ENCODE peak calls at places on chromosomes 7 and 10, in eight cellular contexts. C is heart left ventricle; Z is naive thymus-derived CD4-positive, alpha-beta T cell; X is cardiac muscle cell; T is sigmoid colon; N is NT2/D1; S is neuronal stem cell; Y is IMR-90. G is an unnamed sample. For H3K27me3 and H3K4me1, the result is how much of the 10 kb centered on the place peaks cover.

GRCh38 chr10:78964952-78965633 is 103.7 kb upstream of the ZMIZ1 start:
- DNase-seq in T (peak), X (peak), Z (no peak), C (no peak), S (peak), N (peak), Y (peak), G (peak)

GRCh38 chr10:90313548-90314325 is 544.1 kb downstream of the HTR7 start:
- DNase-seq in X (no peak), S (no peak), Z (no peak), C (no peak), N (no peak), Y (peak), T (no peak), G (no peak)

GRCh38 chr10:43692051-43692825 is 43.6 kb upstream of the ZNF32 start:
- DNase-seq in Y (peak), Z (no peak), X (peak), T (no peak), C (no peak), N (no peak), S (no peak), G (no peak)

GRCh38 chr7:140059288-140060242 is 3.2 kb downstream of the PARP12 start:
- DNase-seq in S (no peak), Z (peak), X (peak), C (peak), Y (peak), T (no peak), N (no peak), G (no peak)

GRCh38 chr10:35025916-35026315 is 64.2 kb downstream of the CUL2 start:
- DNase-seq in Z (no peak), Y (peak), N (no peak), S (no peak), C (no peak), X (peak), T (no peak), G (no peak)

GRCh38 chr7:16739863-16740622 is 13.5 kb upstream of the TSPAN13 start:
- DNase-seq in X (peak), N (no peak), S (no peak), Y (peak), Z (no peak), C (peak), T (no peak), G (no peak)

GRCh38 chr10:116878123-116878522 is 28.8 kb downstream of the ENO4 start:
- DNase-seq in Y (no peak), T (no peak), Z (no peak), C (no peak), N (no peak), X (no peak), S (no peak), G (no peak)

GRCh38 chr10:92354587-92354986 is 63.6 kb downstream of the MARCHF5 start:
- DNase-seq in X (no peak), Z (no peak), S (no peak), C (no peak), N (peak), T (no peak), Y (no peak), G (no peak)

GRCh38 chr7:80361948-80362347 is 149.9 kb downstream of the GNAT3 start:
- DNase-seq in C (no peak), Z (no peak), X (no peak), Y (no peak), N (no peak), T (no peak), S (no peak), G (no peak)

GRCh38 chr7:129853661-129854268 is 99.0 kb downstream of the UBE2H start:
- DNase-seq in Y (no peak), N (no peak), S (no peak), X (peak), Z (no peak), C (no peak), T (no peak), G (no peak)

GRCh38 chr10:13893926-13894325 is 307.2 kb downstream of the PRPF18 start:
- DNase-seq in N (no peak), Y (peak), T (no peak), S (no peak), X (peak), C (no peak), Z (no peak), G (no peak)

GRCh38 chr7:83794834-83795233 is 145.9 kb upstream of the SEMA3E start:
- DNase-seq in Y (no peak), T (no peak), C (no peak), S (no peak), X (no peak), Z (no peak), N (no peak), G (no peak)

GRCh38 chr7:92020636-92021035 is 80.0 kb downstream of the AKAP9 start:
- DNase-seq in S (no peak), T (no peak), Y (peak), C (no peak), X (no peak), Z (no peak), N (no peak), G (no peak)

GRCh38 chr10:60508037-60508436 is 118.4 kb upstream of the ANK3 start:
- DNase-seq in S (no peak), C (no peak), N (no peak), Z (no peak), T (no peak), X (no peak), Y (no peak), G (no peak)

GRCh38 chr7:46152671-46153070 is 231.6 kb upstream of the IGFBP3 start:
- DNase-seq in C (no peak), Y (no peak), X (no peak), T (no peak), Z (no peak), S (no peak), N (no peak), G (no peak)

GRCh38 chr10:51748959-51749358 is 49.6 kb upstream of the CSTF2T start:
- DNase-seq in N (no peak), Z (no peak), T (no peak), Y (peak), S (no peak), C (no peak), X (peak), G (no peak)

GRCh38 chr10:71523756-71524155 is 127.0 kb downstream of the CDH23 start:
- DNase-seq in Y (no peak), S (no peak), T (no peak), Z (no peak), C (no peak), N (no peak), X (no peak), G (no peak)

GRCh38 chr10:71526662-71527061 is 129.9 kb downstream of the CDH23 start:
- DNase-seq in S (no peak), Z (no peak), Y (no peak), N (no peak), T (no peak), C (no peak), X (no peak), G (no peak)

GRCh38 chr10:71525721-71526120 is 129.0 kb downstream of the CDH23 start:
- DNase-seq in S (no peak), N (no peak), Z (no peak), X (no peak), Y (no peak), C (no peak), T (no peak), G (no peak)

GRCh38 chr10:71527135-71527534 is 130.4 kb downstream of the CDH23 start:
- DNase-seq in C (no peak), X (no peak), S (no peak), T (no peak), Z (no peak), N (no peak), Y (no peak), G (no peak)

GRCh38 chr10:71525102-71525501 is 128.4 kb downstream of the CDH23 start:
- DNase-seq in S (no peak), Y (no peak), Z (no peak), N (no peak), X (no peak), C (no peak), T (no peak), G (no peak)
- H3K27me3 ChIP-seq in S (under half), Y (under half), Z (under half), N (under half), X (under half), C (under half), T (under half), G (under half)

DNA sequence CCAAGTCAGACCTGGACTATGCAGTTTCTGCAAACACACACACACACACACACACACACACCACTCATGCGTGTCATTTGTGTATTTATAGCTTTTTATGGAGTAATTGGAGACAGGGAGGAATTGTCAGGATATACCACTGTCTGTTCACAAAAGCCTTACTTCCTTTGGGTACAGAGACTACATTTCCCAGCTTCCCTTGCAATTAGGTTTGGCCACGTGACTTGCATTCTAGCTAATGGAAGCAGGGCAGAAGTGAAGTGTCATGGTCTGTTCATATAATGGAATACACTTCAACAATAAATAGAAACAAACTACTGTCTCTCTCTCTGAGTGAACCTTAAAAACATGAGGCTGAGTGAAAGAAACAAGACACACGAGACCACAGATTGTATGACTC is 53.9 kb upstream of the CPXM2 start:
- DNase-seq in Z (no peak), Y (peak), C (no peak), S (no peak), X (peak), T (no peak), N (peak), G (no peak)
- H3K4me3 ChIP-seq in Z (no peak), Y (no peak), C (no peak), S (no peak), X (no peak), T (no peak), N (no peak), G (no peak)

GRCh38 chr10:86768431-86768830 is 12.0 kb downstream of the BMPR1A start:
- DNase-seq in C (no peak), X (no peak), S (no peak), Y (no peak), Z (no peak), T (no peak), N (no peak), G (peak)

GRCh38 chr10:86773486-86773885 is 17.1 kb downstream of the BMPR1A start:
- DNase-seq in Z (no peak), C (no peak), X (no peak), Y (peak), N (no peak), T (no peak), S (no peak), G (no peak)

GRCh38 chr10:86770412-86770960 is 14.1 kb downstream of the BMPR1A start:
- DNase-seq in T (no peak), X (peak), S (no peak), N (no peak), Y (no peak), Z (no peak), C (no peak), G (peak)

GRCh38 chr10:86765548-86765947 is 9.1 kb downstream of the BMPR1A start:
- DNase-seq in N (no peak), Y (peak), C (no peak), T (no peak), X (no peak), Z (no peak), S (no peak), G (no peak)

DNA sequence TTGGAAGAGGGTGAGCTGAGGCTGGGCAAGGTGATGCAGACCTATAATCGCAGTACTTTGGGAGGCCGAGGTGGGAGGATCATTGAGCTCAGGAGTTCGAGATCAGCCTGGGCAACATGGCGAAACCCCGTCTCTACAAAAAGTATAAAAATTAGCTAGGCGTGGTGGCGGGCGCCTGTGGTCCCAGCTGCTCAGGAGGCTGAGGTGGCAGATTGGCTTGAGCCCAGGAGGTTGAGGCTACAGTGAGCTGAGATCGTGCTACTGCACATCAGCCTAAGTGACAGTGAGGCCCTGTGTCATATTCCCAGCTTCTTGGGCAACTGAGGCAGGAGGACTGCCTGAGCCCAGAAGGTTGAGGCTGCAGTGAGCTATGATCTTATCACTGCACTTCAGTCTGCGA is 13.6 kb downstream of the BMPR1A start:
- DNase-seq in S (no peak), N (no peak), C (no peak), T (no peak), Z (no peak), X (no peak), Y (no peak), G (no peak)
- H3K4me1 ChIP-seq in S (under half), N (under half), C (under half), T (under half), Z (under half), X (under half), Y (under half), G (under half)

GRCh38 chr10:47118326-47118725 is 181.7 kb upstream of the GDF10 start:
- DNase-seq in Y (no peak), N (no peak), S (no peak), T (no peak), C (no peak), Z (no peak), X (no peak), G (no peak)
- H3K27me3 ChIP-seq in Y (under half), N (under half), S (under half), T (under half), C (under half), Z (under half), X (under half), G (under half)

GRCh38 chr7:95335093-95335492 is 10.8 kb upstream of the PON1 start:
- DNase-seq in Y (peak), N (no peak), X (peak), Z (no peak), S (no peak), T (no peak), C (no peak), G (no peak)

GRCh38 chr7:95327356-95327755 is 3.0 kb upstream of the PON1 start:
- DNase-seq in N (no peak), S (no peak), X (peak), C (no peak), T (no peak), Z (no peak), Y (no peak), G (peak)

GRCh38 chr7:95330194-95331003 is 6.1 kb upstream of the PON1 start:
- DNase-seq in C (no peak), X (peak), T (no peak), Z (peak), N (no peak), S (no peak), Y (no peak), G (no peak)

GRCh38 chr7:95334434-95334833 is 10.1 kb upstream of the PON1 start:
- DNase-seq in N (no peak), Y (no peak), S (no peak), T (no peak), X (no peak), C (no peak), Z (no peak), G (no peak)

GRCh38 chr7:95331004-95331337 is 6.6 kb upstream of the PON1 start:
- DNase-seq in T (no peak), S (no peak), Z (no peak), Y (no peak), C (no peak), X (no peak), N (no peak), G (peak)
- H3K4me3 ChIP-seq in T (peak), S (no peak), Z (peak), Y (no peak), C (peak), X (no peak), N (no peak), G (peak)

DNA sequence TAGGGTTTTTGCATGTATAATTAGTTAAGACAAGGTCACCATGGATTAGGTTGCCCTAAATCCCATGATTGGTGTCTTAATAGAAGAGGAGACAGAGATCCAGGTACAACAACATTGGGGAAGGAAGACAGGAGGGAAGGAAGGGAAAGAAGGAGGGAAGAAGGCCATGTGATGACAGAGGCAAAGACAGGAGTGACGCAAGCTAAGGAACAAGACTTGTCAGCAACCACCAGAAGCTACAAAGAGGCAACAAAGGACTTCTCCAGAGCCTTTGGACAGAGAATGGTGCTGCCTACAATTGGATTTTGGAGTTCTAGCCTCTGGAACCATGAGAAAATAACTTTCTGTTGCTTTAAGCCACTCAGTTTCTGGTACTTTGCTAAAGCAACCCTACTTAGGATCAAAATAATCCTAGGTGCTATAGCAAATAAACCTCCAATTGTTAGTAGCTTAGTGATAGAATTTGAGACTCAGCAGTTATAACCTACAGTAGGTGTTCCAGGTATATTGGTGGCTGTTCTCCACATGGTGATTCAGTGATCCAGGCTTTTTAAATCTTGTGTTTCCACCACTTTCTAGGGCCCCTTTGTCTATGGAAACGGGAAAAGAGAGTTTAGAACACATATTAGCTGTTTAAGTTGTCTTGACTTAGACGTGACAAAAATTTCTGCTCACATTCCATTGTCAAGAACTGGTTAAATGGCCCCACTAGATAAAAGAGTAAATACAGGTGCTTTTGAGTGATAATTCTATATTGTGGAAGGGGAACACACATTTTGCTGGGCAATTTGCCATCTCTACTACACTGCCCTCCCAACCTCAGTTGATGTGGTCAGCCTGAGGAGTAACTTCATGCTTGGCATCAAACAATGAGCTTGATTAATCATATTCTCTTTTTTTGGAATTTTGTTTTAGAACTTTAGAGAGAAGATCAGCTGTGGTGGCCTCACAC is 70.5 kb upstream of the SP4 start:
- DNase-seq in C (no peak), T (no peak), N (no peak), Y (no peak), S (no peak), X (no peak), Z (no peak), G (no peak)
- H3K4me1 ChIP-seq in C (under half), T (under half), N (under half), Y (under half), S (under half), X (under half), Z (under half), G (under half)

GRCh38 chr7:23469961-23470250 is 385 bp downstream of the IGF2BP3 start:
- DNase-seq in C (no peak), Y (no peak), X (no peak), S (peak), N (no peak), Z (no peak), T (no peak), G (no peak)

GRCh38 chr7:23467731-23468720 is 2.3 kb downstream of the IGF2BP3 start:
- DNase-seq in X (peak), T (no peak), Y (peak), C (no peak), S (peak), N (no peak), Z (peak), G (peak)

GRCh38 chr7:23468721-23469149 is 1.6 kb downstream of the IGF2BP3 start:
- DNase-seq in T (no peak), C (no peak), Y (no peak), X (no peak), N (no peak), S (no peak), Z (no peak), G (no peak)

GRCh38 chr7:23470290-23471089 is at the start of gene IGF2BP3:
- DNase-seq in S (peak), Y (peak), C (no peak), X (peak), T (no peak), Z (no peak), N (peak), G (peak)

GRCh38 chr7:23469150-23469960 is 936 bp downstream of the IGF2BP3 start:
- DNase-seq in C (no peak), N (no peak), Z (no peak), S (no peak), T (no peak), X (peak), Y (no peak), G (peak)
- H3K27me3 ChIP-seq in C (half or more), N (under half), Z (half or more), S (under half), T (half or more), X (under half), Y (under half), G (under half)